ENCODE peak calls at places on chromosomes 4 and X, in six cellular contexts. One of them, this sample, is unnamed.

GRCh38 chr4:176002007-176002623 is 63.5 kb upstream of the WDR17 start:
- DNase-seq in GM23248: peak; percentile 34
- DNase-seq in astrocyte: peak; percentile 12
- DNase-seq in CD8-positive, alpha-beta memory T cell: no peak
- DNase-seq in upper lobe of right lung: peak; percentile 80
- DNase-seq in esophagus muscularis mucosa: no peak
- DNase-seq in this sample: peak; percentile 68

GRCh38 chrX:9429767-9430166 is 35.1 kb upstream of the TBL1X start:
- DNase-seq in CD8-positive, alpha-beta memory T cell: no peak
- DNase-seq in GM23248: no peak
- DNase-seq in esophagus muscularis mucosa: no peak
- DNase-seq in astrocyte: no peak
- DNase-seq in upper lobe of right lung: no peak
- DNase-seq in this sample: no peak

GRCh38 chr4:149676076-149676475 is 139.6 kb downstream of the IQCM start:
- DNase-seq in esophagus muscularis mucosa: no peak
- DNase-seq in upper lobe of right lung: no peak
- DNase-seq in CD8-positive, alpha-beta memory T cell: no peak
- DNase-seq in GM23248: no peak
- DNase-seq in astrocyte: no peak
- DNase-seq in this sample: no peak

GRCh38 chrX:45758738-45759397 is 558.2 kb upstream of the DIPK2B start:
- DNase-seq in upper lobe of right lung: no peak
- DNase-seq in esophagus muscularis mucosa: no peak
- DNase-seq in astrocyte: peak; percentile 39
- DNase-seq in CD8-positive, alpha-beta memory T cell: no peak
- DNase-seq in GM23248: peak; percentile 59
- DNase-seq in this sample: no peak

GRCh38 chr4:5712517-5712916 is 1.5 kb downstream of the EVC start:
- DNase-seq in esophagus muscularis mucosa: no peak
- DNase-seq in GM23248: peak; percentile 80
- DNase-seq in astrocyte: peak; percentile 96
- DNase-seq in CD8-positive, alpha-beta memory T cell: no peak
- DNase-seq in upper lobe of right lung: no peak
- DNase-seq in this sample: peak; percentile 94

GRCh38 chr4:106806158-106806797 is 229.8 kb downstream of the DKK2 start:
- DNase-seq in upper lobe of right lung: no peak
- DNase-seq in esophagus muscularis mucosa: no peak
- DNase-seq in CD8-positive, alpha-beta memory T cell: no peak
- DNase-seq in GM23248: peak; percentile 28
- DNase-seq in astrocyte: no peak
- DNase-seq in this sample: no peak

GRCh38 chr4:34181311-34181808 is 2063.0 kb downstream of the ARAP2 start:
- DNase-seq in astrocyte: peak; percentile 90
- DNase-seq in CD8-positive, alpha-beta memory T cell: no peak
- DNase-seq in esophagus muscularis mucosa: no peak
- DNase-seq in upper lobe of right lung: no peak
- DNase-seq in GM23248: peak; percentile 92
- DNase-seq in this sample: no peak

GRCh38 chr4:5592272-5592671 is 116.1 kb downstream of the EVC2 start:
- DNase-seq in GM23248: no peak
- DNase-seq in esophagus muscularis mucosa: no peak
- DNase-seq in CD8-positive, alpha-beta memory T cell: no peak
- DNase-seq in astrocyte: no peak
- DNase-seq in upper lobe of right lung: no peak
- DNase-seq in this sample: no peak

GRCh38 chr4:4443821-4444220 is 56.9 kb downstream of the NSG1 start:
- DNase-seq in GM23248: peak; percentile 71
- DNase-seq in esophagus muscularis mucosa: no peak
- DNase-seq in astrocyte: peak; percentile 73
- DNase-seq in CD8-positive, alpha-beta memory T cell: no peak
- DNase-seq in upper lobe of right lung: no peak
- DNase-seq in this sample: no peak

GRCh38 chrX:24659106-24659505 is 12.0 kb upstream of the PCYT1B start:
- DNase-seq in CD8-positive, alpha-beta memory T cell: no peak
- DNase-seq in upper lobe of right lung: no peak
- DNase-seq in GM23248: no peak
- DNase-seq in astrocyte: no peak
- DNase-seq in esophagus muscularis mucosa: no peak
- DNase-seq in this sample: no peak

GRCh38 chrX:8738588-8739189 is 6.8 kb upstream of the ANOS1 start:
- DNase-seq in astrocyte: no peak
- DNase-seq in CD8-positive, alpha-beta memory T cell: no peak
- DNase-seq in esophagus muscularis mucosa: no peak
- DNase-seq in GM23248: peak; percentile 60
- DNase-seq in upper lobe of right lung: no peak
- DNase-seq in this sample: no peak

GRCh38 chr4:95701500-95701899 is 138.4 kb upstream of the PDHA2 start:
- DNase-seq in astrocyte: peak; percentile 75
- DNase-seq in GM23248: no peak
- DNase-seq in CD8-positive, alpha-beta memory T cell: no peak
- DNase-seq in upper lobe of right lung: no peak
- DNase-seq in esophagus muscularis mucosa: no peak
- DNase-seq in this sample: no peak

GRCh38 chr4:169372791-169373190 is 102.0 kb upstream of the SH3RF1 start:
- DNase-seq in upper lobe of right lung: no peak
- DNase-seq in esophagus muscularis mucosa: no peak
- DNase-seq in CD8-positive, alpha-beta memory T cell: no peak
- DNase-seq in GM23248: no peak
- DNase-seq in astrocyte: no peak
- DNase-seq in this sample: no peak

DNA sequence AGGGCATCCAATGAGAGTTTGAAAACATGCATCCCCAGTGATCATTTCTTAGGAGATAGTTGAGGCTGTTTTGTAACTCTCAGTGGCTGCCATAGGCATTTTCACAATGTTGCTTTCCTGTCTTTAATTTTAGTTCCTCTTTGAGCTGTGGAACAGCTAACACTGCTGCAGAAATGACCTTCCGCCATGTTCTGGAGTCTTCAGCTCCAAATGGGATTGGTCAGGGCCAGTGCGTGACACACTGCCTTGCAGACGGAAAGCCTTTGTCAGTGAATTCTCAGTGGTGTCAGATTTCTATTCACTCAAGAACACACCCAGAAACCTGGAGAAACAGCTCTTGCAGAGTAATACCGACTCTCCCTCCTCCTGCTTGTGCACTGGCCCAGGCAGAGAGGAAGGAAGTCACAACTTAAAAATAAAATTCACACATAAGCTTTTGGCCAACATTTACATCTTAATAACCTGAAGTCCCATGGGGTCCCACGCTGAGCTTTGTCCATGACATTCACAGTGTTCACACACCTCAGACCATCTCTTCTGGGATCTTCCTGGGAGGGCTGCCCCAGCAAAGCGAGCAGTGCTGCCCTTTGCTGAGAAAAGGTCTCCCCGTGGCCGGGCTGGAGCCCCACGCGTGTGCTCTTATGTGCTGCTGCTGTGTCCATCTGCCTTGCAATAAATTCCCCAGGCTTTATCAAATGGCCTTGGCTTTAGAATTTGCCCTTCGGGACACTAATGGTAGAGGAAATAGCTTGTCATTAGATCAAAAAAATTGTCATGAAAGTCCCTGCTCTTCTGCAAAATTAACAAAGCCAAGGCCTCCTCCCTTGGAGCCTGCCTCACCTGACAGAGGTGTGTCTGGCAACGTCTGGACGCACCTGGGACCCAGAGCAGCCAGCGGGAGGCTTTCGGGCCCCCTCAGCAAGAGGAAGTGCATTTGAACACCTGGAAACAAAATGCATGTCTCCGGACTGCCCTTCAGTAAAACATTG is 126.8 kb downstream of the IRF2 start:
- DNase-seq in GM23248: no peak
- DNase-seq in CD8-positive, alpha-beta memory T cell: no peak
- DNase-seq in astrocyte: peak; percentile 65
- DNase-seq in esophagus muscularis mucosa: no peak
- DNase-seq in upper lobe of right lung: no peak
- DNase-seq in this sample: no peak
- H3K27ac ChIP-seq in GM23248: no peak overlapping the region
- H3K27ac ChIP-seq in CD8-positive, alpha-beta memory T cell: peak overlapping the region; percentile 62
- H3K27ac ChIP-seq in astrocyte: no peak overlapping the region
- H3K27ac ChIP-seq in esophagus muscularis mucosa: peak overlapping the region; percentile 67
- H3K27ac ChIP-seq in upper lobe of right lung: peak overlapping the region; percentile 74
- H3K27ac ChIP-seq in this sample: no peak overlapping the region

DNA sequence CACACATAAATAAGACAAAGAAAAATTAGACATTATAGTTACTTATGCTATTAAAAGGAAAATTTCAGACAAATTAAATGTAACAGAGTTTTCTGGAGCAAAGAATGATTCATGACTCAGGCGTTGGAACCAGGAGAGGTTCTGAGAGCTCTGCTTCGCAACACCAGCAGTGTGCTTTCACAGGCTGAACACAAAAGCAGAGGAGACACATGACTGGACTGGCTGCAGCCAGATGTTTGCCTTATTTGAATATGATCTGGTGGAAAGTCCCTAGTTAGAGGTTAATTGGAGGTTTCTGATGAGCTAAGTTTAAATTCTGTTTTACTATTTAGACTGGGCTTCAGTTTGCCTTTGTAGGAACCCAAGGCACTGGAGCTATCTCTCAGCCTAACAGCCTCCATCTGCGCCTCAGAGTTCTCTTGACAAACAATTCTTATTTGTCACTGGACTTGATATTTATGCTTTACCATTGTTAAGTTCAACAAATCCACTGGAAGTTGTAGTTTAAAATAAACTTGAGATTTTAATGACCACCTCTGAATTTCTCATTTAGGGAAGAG is 16.2 kb downstream of the BOD1L1 start:
- DNase-seq in astrocyte: peak; percentile 33
- DNase-seq in CD8-positive, alpha-beta memory T cell: no peak
- DNase-seq in upper lobe of right lung: no peak
- DNase-seq in esophagus muscularis mucosa: no peak
- DNase-seq in GM23248: peak; percentile 73
- DNase-seq in this sample: no peak
- H3K27ac ChIP-seq in astrocyte: no peak overlapping the region
- H3K27ac ChIP-seq in CD8-positive, alpha-beta memory T cell: no peak overlapping the region
- H3K27ac ChIP-seq in upper lobe of right lung: no peak overlapping the region
- H3K27ac ChIP-seq in esophagus muscularis mucosa: no peak overlapping the region
- H3K27ac ChIP-seq in GM23248: peak overlapping the region; percentile 59
- H3K27ac ChIP-seq in this sample: no peak overlapping the region

DNA sequence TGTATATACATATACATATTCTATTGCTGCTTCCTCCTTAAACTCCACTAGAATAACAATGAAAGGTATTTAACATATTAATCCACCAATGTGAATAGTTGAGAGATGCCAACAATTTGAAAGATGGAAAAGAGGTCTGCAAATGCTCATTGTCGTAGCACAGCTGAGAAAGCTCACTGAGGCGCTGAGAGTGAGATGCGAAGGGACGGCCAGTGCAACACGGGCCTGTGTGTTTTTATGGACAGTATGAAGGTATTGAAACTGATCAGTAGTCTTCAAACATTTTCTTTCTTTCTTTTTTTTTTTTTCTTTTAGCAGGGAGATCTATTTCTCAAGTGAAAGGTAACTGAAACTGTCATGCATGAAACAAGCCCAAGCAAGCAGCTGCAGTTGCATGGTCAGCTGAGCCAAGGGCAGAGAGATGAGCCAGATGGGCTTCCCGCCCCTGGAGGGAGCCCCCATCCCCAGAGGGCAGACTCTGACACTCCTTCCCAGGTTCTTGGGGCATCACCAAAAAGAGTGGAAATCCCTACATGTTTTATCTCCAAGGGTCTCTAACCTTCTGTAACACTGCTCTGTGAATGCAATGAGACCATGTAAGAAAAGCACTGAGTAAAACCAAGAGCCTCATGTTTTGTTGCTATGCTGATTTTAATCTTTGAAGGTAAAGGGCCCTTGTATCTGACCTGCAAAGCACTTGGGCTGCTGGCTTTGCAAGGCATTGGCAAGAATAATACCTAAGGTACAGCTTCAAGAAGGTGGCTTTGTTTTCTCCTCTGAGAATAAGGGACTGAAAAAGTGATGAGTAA is 41.4 kb upstream of the HS3ST1 start:
- DNase-seq in astrocyte: no peak
- DNase-seq in esophagus muscularis mucosa: no peak
- DNase-seq in CD8-positive, alpha-beta memory T cell: no peak
- DNase-seq in GM23248: no peak
- DNase-seq in upper lobe of right lung: no peak
- DNase-seq in this sample: no peak
- H3K27ac ChIP-seq in astrocyte: no peak overlapping the region
- H3K27ac ChIP-seq in esophagus muscularis mucosa: no peak overlapping the region
- H3K27ac ChIP-seq in CD8-positive, alpha-beta memory T cell: no peak overlapping the region
- H3K27ac ChIP-seq in GM23248: no peak overlapping the region
- H3K27ac ChIP-seq in upper lobe of right lung: no peak overlapping the region
- H3K27ac ChIP-seq in this sample: no peak overlapping the region

DNA sequence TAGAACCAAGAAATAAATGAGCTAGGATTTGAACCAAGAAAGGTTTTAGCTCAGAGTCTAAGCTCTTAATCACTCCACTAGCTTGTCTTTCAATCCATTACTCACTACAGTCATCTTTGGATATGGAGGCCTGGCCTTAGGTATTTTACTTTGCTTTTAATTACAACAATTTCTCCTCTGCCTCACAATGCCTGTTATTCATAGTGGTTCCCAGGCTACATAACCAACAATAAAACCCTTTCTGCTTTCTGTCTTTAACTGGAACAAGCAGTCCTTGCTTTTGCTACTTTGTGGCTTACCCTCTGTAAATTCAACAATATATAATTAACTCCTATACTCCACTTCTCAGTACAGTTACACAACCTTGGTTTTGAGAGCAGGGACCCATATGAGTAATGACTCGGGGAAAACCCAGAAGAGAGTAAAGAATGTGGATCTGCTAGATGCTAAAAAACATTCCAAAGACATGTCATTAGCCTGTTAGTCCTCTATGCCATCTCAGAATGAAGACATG is 94.7 kb upstream of the NAP1L5 start:
- DNase-seq in esophagus muscularis mucosa: no peak
- DNase-seq in GM23248: peak; percentile 86
- DNase-seq in astrocyte: peak; percentile 83
- DNase-seq in CD8-positive, alpha-beta memory T cell: no peak
- DNase-seq in upper lobe of right lung: no peak
- DNase-seq in this sample: peak; percentile 53
- H3K27ac ChIP-seq in esophagus muscularis mucosa: no peak overlapping the region
- H3K27ac ChIP-seq in GM23248: peak overlapping the region; percentile 75
- H3K27ac ChIP-seq in astrocyte: peak overlapping the region; percentile 79
- H3K27ac ChIP-seq in CD8-positive, alpha-beta memory T cell: no peak overlapping the region
- H3K27ac ChIP-seq in upper lobe of right lung: peak overlapping the region; percentile 38
- H3K27ac ChIP-seq in this sample: peak overlapping the region; percentile 70